ENCODE peak calls at places on chromosome 6, in eight cellular contexts. Z is A549, P is SK-N-SH, V is ovary, S is stomach, B is transverse colon, N is GM12878, G is sigmoid colon. K is an unnamed sample.

GRCh38 chr6:3359091-3359752 is 97.6 kb downstream of the SLC22A23 start:
- DNase-seq in Z (no peak), P (no peak), V (no peak), S (no peak), B (no peak), N (no peak), G (peak), K (no peak)

GRCh38 chr6:84035484-84035883 is 1.9 kb downstream of the MRAP2 start:
- DNase-seq in Z (no peak), P (peak), V (no peak), S (no peak), B (no peak), N (no peak), G (no peak), K (no peak)

GRCh38 chr6:169904051-169904922 is 152.9 kb downstream of the ERMARD start:
- DNase-seq in Z (no peak), P (no peak), V (no peak), S (no peak), B (no peak), N (no peak), G (peak), K (no peak)

GRCh38 chr6:56437171-56437900 is 190.0 kb upstream of the COL21A1 start:
- DNase-seq in Z (no peak), P (no peak), V (no peak), S (no peak), B (no peak), N (no peak), G (no peak), K (no peak)

GRCh38 chr6:108597601-108598315 is 37.0 kb downstream of the FOXO3 start:
- DNase-seq in Z (no peak), P (no peak), V (no peak), S (no peak), B (no peak), N (peak), G (peak), K (no peak)

GRCh38 chr6:118580585-118581419 is 32.7 kb downstream of the PLN start:
- DNase-seq in Z (peak), P (peak), V (no peak), S (no peak), B (no peak), N (no peak), G (peak), K (peak)

GRCh38 chr6:56593801-56594318 is 48.8 kb downstream of the DST start:
- DNase-seq in Z (no peak), P (no peak), V (no peak), S (no peak), B (no peak), N (peak), G (no peak), K (no peak)

GRCh38 chr6:72916906-72917305 is 295.0 kb downstream of the KCNQ5 start:
- DNase-seq in Z (no peak), P (no peak), V (no peak), S (no peak), B (no peak), N (no peak), G (no peak), K (no peak)

GRCh38 chr6:3013486-3013885 is 13.8 kb downstream of the NQO2 start:
- DNase-seq in Z (peak), P (no peak), V (no peak), S (peak), B (no peak), N (no peak), G (no peak), K (no peak)

GRCh38 chr6:17096076-17096475 is 5.8 kb upstream of the STMND1 start:
- DNase-seq in Z (no peak), P (no peak), V (no peak), S (no peak), B (no peak), N (no peak), G (no peak), K (no peak)

GRCh38 chr6:134921980-134922313 is 28.0 kb downstream of the ALDH8A1 start:
- DNase-seq in Z (no peak), P (no peak), V (no peak), S (no peak), B (no peak), N (no peak), G (no peak), K (no peak)

GRCh38 chr6:26330835-26331808 is 33.9 kb upstream of the BTN3A2 start:
- DNase-seq in Z (no peak), P (peak), V (no peak), S (no peak), B (no peak), N (no peak), G (no peak), K (no peak)
- H3K27ac ChIP-seq in Z (peak), P (peak), V (no peak), S (no peak), B (no peak), N (no peak), G (no peak), K (no peak)

GRCh38 chr6:36684447-36684812 is 5.9 kb downstream of the CDKN1A start:
- DNase-seq in Z (no peak), P (no peak), V (no peak), S (no peak), B (no peak), N (no peak), G (no peak), K (no peak)

GRCh38 chr6:36685198-36685919 is 6.8 kb downstream of the CDKN1A start:
- DNase-seq in Z (no peak), P (no peak), V (no peak), S (no peak), B (no peak), N (no peak), G (no peak), K (no peak)

GRCh38 chr6:36685926-36686667 is 7.6 kb downstream of the CDKN1A start:
- DNase-seq in Z (no peak), P (no peak), V (no peak), S (peak), B (no peak), N (no peak), G (peak), K (peak)

GRCh38 chr6:36688534-36689075 is 9.0 kb upstream of the RAB44 start:
- DNase-seq in Z (no peak), P (no peak), V (no peak), S (no peak), B (no peak), N (no peak), G (no peak), K (no peak)

GRCh38 chr6:36686668-36687513 is 8.4 kb downstream of the CDKN1A start:
- DNase-seq in Z (no peak), P (no peak), V (no peak), S (no peak), B (no peak), N (no peak), G (no peak), K (no peak)
- TF ChIP-seq EP300 in Z (no peak), P (no peak), V (no peak), S (no peak), B (no peak), N (no peak), G (no peak), K (peak)

GRCh38 chr6:38065734-38066133 is 246.2 kb downstream of the ZFAND3 start:
- DNase-seq in Z (no peak), P (no peak), V (no peak), S (no peak), B (no peak), N (no peak), G (no peak), K (no peak)
- H3K27ac ChIP-seq in Z (no peak), P (no peak), V (no peak), S (no peak), B (no peak), N (no peak), G (no peak), K (no peak)

DNA sequence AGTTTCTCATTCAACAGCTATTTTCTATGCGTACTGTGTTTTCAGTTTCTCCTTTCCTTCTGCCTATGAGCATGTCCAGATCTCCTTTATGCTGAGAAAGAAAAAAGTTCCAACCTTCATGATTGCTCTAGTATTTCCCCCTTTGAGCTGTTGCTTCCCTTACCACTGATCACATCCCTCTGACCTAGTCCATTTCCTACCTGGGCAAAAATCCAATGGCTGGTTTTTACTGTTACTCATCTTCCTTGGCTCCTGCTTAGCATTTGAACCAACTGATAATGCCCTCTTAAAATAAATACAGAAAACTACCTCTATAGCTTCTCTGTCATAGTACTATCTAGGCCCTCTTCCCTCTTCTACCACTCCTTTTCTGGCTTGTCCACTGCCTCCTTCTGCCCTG is 6.0 kb downstream of the RFX6 start:
- DNase-seq in Z (no peak), P (no peak), V (no peak), S (no peak), B (no peak), N (no peak), G (no peak), K (no peak)
- TF ChIP-seq EP300 in Z (no peak), P (no peak), V (no peak), S (no peak), B (no peak), N (no peak), G (no peak), K (no peak)

DNA sequence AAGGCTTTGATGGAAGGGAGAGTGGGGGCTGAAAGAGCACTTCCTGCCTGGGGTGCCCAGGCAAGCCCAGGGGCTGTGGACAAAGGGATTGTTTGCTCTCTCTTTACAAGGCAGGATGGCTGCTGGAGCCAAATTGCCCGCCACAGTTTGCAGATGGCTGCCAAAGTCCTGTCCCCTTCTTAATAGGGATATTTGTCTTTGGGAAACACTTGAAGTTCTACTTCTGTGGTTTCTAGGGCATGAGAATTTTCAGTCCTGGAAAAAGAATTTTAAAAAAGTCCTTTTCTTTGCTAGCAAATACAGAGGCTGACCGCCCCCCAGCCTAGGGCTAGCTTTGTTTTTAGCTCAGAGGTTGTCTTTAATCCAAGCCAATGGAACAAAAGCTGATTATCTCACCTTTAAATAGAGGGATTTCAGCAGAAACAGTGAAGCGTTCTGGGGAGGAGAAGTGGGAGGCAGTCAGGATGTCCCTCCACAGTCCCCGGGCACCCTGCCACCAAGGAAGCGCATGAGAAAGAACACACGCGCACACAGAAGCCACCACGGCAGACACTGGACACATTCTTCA is 736.7 kb downstream of the QKI start:
- DNase-seq in Z (no peak), P (no peak), V (no peak), S (no peak), B (no peak), N (no peak), G (peak), K (no peak)
- H3K27ac ChIP-seq in Z (no peak), P (no peak), V (no peak), S (no peak), B (no peak), N (no peak), G (peak), K (peak)

GRCh38 chr6:158760618-158761250 is 58.4 kb downstream of the EZR start:
- DNase-seq in Z (no peak), P (no peak), V (peak), S (no peak), B (no peak), N (no peak), G (peak), K (no peak)
- TF ChIP-seq EP300 in Z (no peak), P (no peak), V (no peak), S (no peak), B (no peak), N (no peak), G (no peak), K (no peak)

GRCh38 chr6:161168281-161168891 is 105.5 kb downstream of the AGPAT4 start:
- DNase-seq in Z (peak), P (peak), V (no peak), S (no peak), B (no peak), N (no peak), G (no peak), K (peak)
- H3K27ac ChIP-seq in Z (peak), P (peak), V (no peak), S (no peak), B (no peak), N (no peak), G (peak), K (no peak)

DNA sequence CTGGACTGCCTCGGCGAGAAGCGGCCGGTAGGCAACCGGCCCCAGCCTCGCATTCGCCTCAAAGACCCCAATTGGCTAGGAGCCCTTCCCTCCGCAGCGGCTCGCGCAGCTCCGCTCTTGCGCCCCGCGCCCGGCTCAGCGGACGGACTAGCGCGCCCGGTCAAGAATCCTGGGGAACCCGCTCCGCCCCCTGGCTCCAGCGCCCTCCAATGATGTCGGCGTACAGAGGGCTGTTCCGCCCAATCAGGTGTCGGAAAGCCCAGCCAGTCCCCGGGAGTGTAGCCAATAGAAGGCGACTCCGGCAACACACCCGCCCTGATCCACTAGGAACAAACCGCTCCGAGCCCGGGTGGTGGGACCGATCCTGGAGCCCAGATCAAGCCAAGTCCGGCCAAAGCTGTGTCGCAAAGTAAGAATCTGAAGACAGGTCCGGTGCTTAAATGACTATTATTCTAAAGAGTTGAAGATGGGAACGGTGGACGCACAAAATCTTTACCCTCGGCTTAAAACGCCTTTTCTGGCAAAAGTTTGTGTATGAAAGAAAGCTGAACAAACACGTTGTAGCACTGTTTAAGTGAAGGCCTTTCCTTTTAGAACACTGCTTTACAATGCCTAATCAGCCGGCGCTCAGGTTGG is 132.2 kb downstream of the OGFRL1 start:
- DNase-seq in Z (peak), P (peak), V (peak), S (peak), B (peak), N (no peak), G (peak), K (peak)
- TF ChIP-seq EP300 in Z (no peak), P (peak), V (no peak), S (no peak), B (no peak), N (no peak), G (no peak), K (peak)